ENCODE peak calls at places on chromosome 20, in nine cellular contexts. O is A549, V is AG04450, M is GM10248, T is progenitor cell of endocrine pancreas, Q is psoas muscle, R is cardiac muscle cell, E is GM13976, J is neural crest cell. D is an unnamed sample.

GRCh38 chr20:35947907-35948306 is 6.4 kb downstream of the SCAND1 start:
- DNase-seq in O (no peak), M (no peak), E (no peak), J (no peak), T (no peak), V (peak; percentile 21), R (no peak), Q (no peak), D (no peak)

GRCh38 chr20:11354841-11355240 is 562.9 kb upstream of the BTBD3 start:
- DNase-seq in E (no peak), Q (no peak), T (no peak), R (no peak), J (no peak), O (no peak), M (no peak), V (no peak), D (no peak)

GRCh38 chr20:58268421-58268821 is 40.0 kb upstream of the ANKRD60 start:
- DNase-seq in J (no peak), T (no peak), V (no peak), E (no peak), M (no peak), Q (no peak), O (no peak), R (no peak), D (no peak)

GRCh38 chr20:53891306-53891894 is 179.0 kb downstream of the BCAS1 start:
- DNase-seq in O (no peak), V (no peak), E (no peak), R (no peak), T (no peak), Q (no peak), J (no peak), M (no peak), D (no peak)

GRCh38 chr20:3244613-3245012 is 5.6 kb upstream of the SLC4A11 start:
- DNase-seq in O (no peak), M (no peak), J (no peak), Q (no peak), T (no peak), V (no peak), R (no peak), E (no peak), D (no peak)

GRCh38 chr20:24497851-24498250 is 28.4 kb downstream of the SYNDIG1 start:
- DNase-seq in Q (no peak), T (no peak), J (no peak), O (no peak), V (no peak), E (no peak), R (no peak), M (no peak), D (no peak)

GRCh38 chr20:61949714-61950630 is 115.7 kb downstream of the TAF4 start:
- DNase-seq in O (no peak), J (no peak), T (no peak), R (no peak), V (no peak), E (no peak), M (no peak), Q (peak; percentile 38), D (no peak)

GRCh38 chr20:23639490-23639958 is 1.8 kb upstream of the CST3 start:
- DNase-seq in J (no peak), V (no peak), Q (no peak), M (no peak), O (no peak), E (no peak), R (no peak), T (no peak), D (no peak)

GRCh38 chr20:39291301-39291700 is 329.2 kb downstream of the DHX35 start:
- DNase-seq in E (no peak), O (no peak), R (no peak), M (no peak), T (no peak), V (no peak), Q (no peak), J (no peak), D (no peak)

GRCh38 chr20:63212792-63213191 is 3.1 kb downstream of the YTHDF1 start:
- DNase-seq in V (no peak), E (no peak), T (no peak), J (no peak), M (no peak), O (no peak), R (no peak), Q (no peak), D (no peak)

GRCh38 chr20:45970646-45971424 is 1.2 kb downstream of the ZNF335 start:
- DNase-seq in Q (no peak), O (no peak), J (no peak), R (peak; percentile 43), E (no peak), T (no peak), M (no peak), V (no peak), D (peak; percentile 52)

GRCh38 chr20:45968081-45968671 is 3.8 kb downstream of the ZNF335 start:
- DNase-seq in Q (peak; percentile 72), M (no peak), O (no peak), J (no peak), T (no peak), E (no peak), V (no peak), R (no peak), D (no peak)

GRCh38 chr20:45968801-45969711 is 2.9 kb downstream of the ZNF335 start:
- DNase-seq in E (no peak), O (no peak), J (no peak), Q (peak; percentile 63), T (no peak), R (no peak), V (peak; percentile 30), M (no peak), D (no peak)

GRCh38 chr20:45971425-45971674 is 653 bp downstream of the ZNF335 start:
- DNase-seq in Q (no peak), R (no peak), T (no peak), M (no peak), V (no peak), J (no peak), E (no peak), O (no peak), D (no peak)

GRCh38 chr20:45969712-45970634 is 2.0 kb downstream of the ZNF335 start:
- DNase-seq in J (no peak), T (no peak), Q (peak; percentile 60), M (peak; percentile 46), V (peak; percentile 32), O (peak; percentile 76), E (no peak), R (peak; percentile 74), D (peak; percentile 55)
- TF ChIP-seq CTCF in J (peak; percentile 69), T (peak; percentile 56), Q (peak; percentile 53), M (peak; percentile 47), V (peak; percentile 70), O (peak; percentile 70), E (peak; percentile 48), R (peak; percentile 72), D (peak; percentile 44)

DNA sequence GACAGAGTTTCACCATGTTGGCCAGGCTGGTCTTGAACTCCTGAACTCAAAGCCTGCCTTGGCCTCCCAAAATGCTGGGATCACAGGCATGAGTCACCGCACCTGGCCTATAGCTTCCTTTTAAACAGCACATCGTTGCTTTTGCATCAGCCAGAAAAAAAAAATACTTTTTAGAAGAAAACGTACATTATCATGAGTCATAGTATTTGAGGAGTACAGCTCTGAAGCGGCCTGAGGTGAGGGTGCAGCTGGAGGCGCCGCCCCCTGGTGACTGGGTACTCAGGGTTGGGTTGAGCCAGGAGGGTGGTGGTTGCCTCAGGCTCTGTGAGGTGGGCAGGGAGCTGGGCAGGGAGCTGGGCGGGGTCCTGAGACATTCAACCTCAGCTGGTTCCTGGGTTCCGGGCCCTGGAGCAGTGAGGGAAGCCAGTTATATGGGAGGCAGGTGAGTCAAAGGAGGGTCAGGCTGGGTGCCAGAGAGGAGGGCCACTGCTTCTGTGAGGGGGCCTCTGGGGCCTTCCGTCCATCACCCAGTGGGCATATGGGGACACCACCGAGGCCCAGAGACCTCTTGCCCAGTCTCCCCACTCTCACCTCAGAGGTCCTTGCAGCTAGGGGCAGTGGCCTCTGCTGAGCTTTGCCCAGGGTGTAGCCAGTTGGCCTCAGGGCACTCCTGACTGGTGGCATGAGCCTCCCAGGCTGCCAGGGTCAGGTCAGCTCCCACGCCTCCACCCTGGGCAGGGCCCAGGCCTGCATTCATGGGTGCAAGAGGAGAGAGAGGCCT is 11.7 kb upstream of the ID1 start:
- DNase-seq in V (no peak), T (no peak), Q (no peak), J (no peak), E (no peak), R (peak; percentile 72), O (peak; percentile 96), M (no peak), D (no peak)
- TF ChIP-seq CTCF in V (peak; percentile 10), T (no peak), Q (no peak), J (no peak), E (no peak), R (peak; percentile 14), O (no peak), M (no peak), D (no peak)

GRCh38 chr20:16729565-16730460 is at the start of gene SNRPB2:
- DNase-seq in J (peak; percentile 82), R (peak; percentile 97), E (peak; percentile 88), M (peak; percentile 91), T (peak; percentile 75), Q (peak; percentile 97), O (peak; percentile 89), V (peak; percentile 88), D (peak; percentile 87)

GRCh38 chr20:16732506-16733152 is 2.8 kb downstream of the SNRPB2 start:
- DNase-seq in T (no peak), O (no peak), E (no peak), J (no peak), M (no peak), R (peak; percentile 18), V (no peak), Q (no peak), D (no peak)

GRCh38 chr20:16729080-16729479 is 746 bp upstream of the SNRPB2 start:
- DNase-seq in O (no peak), Q (no peak), V (no peak), E (no peak), M (no peak), T (no peak), R (no peak), J (no peak), D (no peak)
- TF ChIP-seq CTCF in O (no peak), Q (no peak), V (no peak), E (no peak), M (no peak), T (no peak), R (no peak), J (no peak), D (no peak)

GRCh38 chr20:41087325-41087685 is 50.0 kb upstream of the PLCG1 start:
- DNase-seq in M (no peak), Q (no peak), R (no peak), T (no peak), O (no peak), J (no peak), E (no peak), V (no peak), D (no peak)

GRCh38 chr20:41091926-41092325 is 45.4 kb upstream of the PLCG1 start:
- DNase-seq in Q (no peak), M (no peak), V (no peak), E (no peak), R (no peak), J (no peak), T (no peak), O (no peak), D (no peak)

GRCh38 chr20:41086402-41087324 is 50.7 kb upstream of the PLCG1 start:
- DNase-seq in M (no peak), T (no peak), V (no peak), O (no peak), Q (no peak), J (no peak), R (peak; percentile 30), E (no peak), D (no peak)

GRCh38 chr20:41087777-41088176 is 49.6 kb upstream of the PLCG1 start:
- DNase-seq in J (no peak), O (no peak), M (no peak), T (no peak), Q (no peak), E (no peak), V (no peak), R (no peak), D (no peak)

GRCh38 chr20:41089555-41089954 is 47.8 kb upstream of the PLCG1 start:
- DNase-seq in Q (no peak), O (no peak), R (no peak), M (no peak), V (no peak), T (no peak), E (no peak), J (no peak), D (no peak)
- TF ChIP-seq CTCF in Q (no peak), O (no peak), R (no peak), M (no peak), V (no peak), T (no peak), E (no peak), J (no peak), D (no peak)